ENCODE peak calls at places on chromosome 21, in five cellular contexts. N is tibial artery, Y is fibroblast of pulmonary artery, D is GM06990, S is RWPE1. W is an unnamed sample.

GRCh38 chr21:34690041-34690792 is 21.4 kb downstream of the CLIC6 start:
- DNase-seq in N (no peak), Y (no peak), D (no peak), S (no peak), W (no peak)

GRCh38 chr21:42306366-42307035 is 8.7 kb downstream of the TFF3 start:
- DNase-seq in N (no peak), Y (no peak), D (no peak), S (no peak), W (no peak)

GRCh38 chr21:42343556-42343955 is 7.2 kb downstream of the TFF2 start:
- DNase-seq in N (no peak), Y (no peak), D (no peak), S (no peak), W (no peak)

GRCh38 chr21:29382029-29382654 is 83.4 kb downstream of the BACH1 start:
- DNase-seq in N (no peak), Y (peak; percentile 39), D (no peak), S (peak; percentile 87), W (no peak)

GRCh38 chr21:16102113-16102512 is 372.3 kb downstream of the USP25 start:
- DNase-seq in N (no peak), Y (peak; percentile 49), D (no peak), S (no peak), W (no peak)

GRCh38 chr21:42097274-42097673 is 26.2 kb downstream of the UMODL1 start:
- DNase-seq in N (no peak), Y (no peak), D (no peak), S (no peak), W (no peak)

GRCh38 chr21:43341349-43342163 is 85.4 kb downstream of the SIK1 start:
- DNase-seq in N (no peak), Y (no peak), D (no peak), S (no peak), W (no peak)

GRCh38 chr21:42973309-42973990 is 912 bp upstream of the PKNOX1 start:
- DNase-seq in N (no peak), Y (no peak), D (no peak), S (no peak), W (no peak)

GRCh38 chr21:18622383-18622782 is 218.8 kb upstream of the TMPRSS15 start:
- DNase-seq in N (no peak), Y (no peak), D (no peak), S (no peak), W (no peak)

GRCh38 chr21:41659791-41660560 is 106.9 kb downstream of the RIPK4 start:
- DNase-seq in N (peak; percentile 78), Y (peak; percentile 42), D (no peak), S (no peak), W (no peak)

GRCh38 chr21:14863745-14864210 is 201.0 kb downstream of the NRIP1 start:
- DNase-seq in N (no peak), Y (peak; percentile 47), D (no peak), S (no peak), W (no peak)

GRCh38 chr21:31172328-31172727 is 134.1 kb upstream of the KRTAP19-8 start:
- DNase-seq in N (no peak), Y (no peak), D (no peak), S (no peak), W (no peak)

GRCh38 chr21:42062543-42063022 is 8.5 kb upstream of the UMODL1 start:
- DNase-seq in N (peak; percentile 59), Y (no peak), D (peak; percentile 92), S (no peak), W (peak; percentile 96)

GRCh38 chr21:16569679-16570078 is 839.9 kb downstream of the USP25 start:
- DNase-seq in N (no peak), Y (no peak), D (no peak), S (no peak), W (no peak)

GRCh38 chr21:42330380-42331336 is 15.4 kb upstream of the TFF3 start:
- DNase-seq in N (no peak), Y (no peak), D (no peak), S (no peak), W (peak; percentile 44)

GRCh38 chr21:15272171-15272570 is 207.4 kb upstream of the NRIP1 start:
- DNase-seq in N (no peak), Y (no peak), D (no peak), S (no peak), W (no peak)

GRCh38 chr21:46420241-46421190 is 38.2 kb upstream of the DIP2A start:
- DNase-seq in N (no peak), Y (no peak), D (no peak), S (no peak), W (no peak)
- TF ChIP-seq CTCF in N (no peak), Y (no peak), D (no peak), S (no peak), W (no peak)

DNA sequence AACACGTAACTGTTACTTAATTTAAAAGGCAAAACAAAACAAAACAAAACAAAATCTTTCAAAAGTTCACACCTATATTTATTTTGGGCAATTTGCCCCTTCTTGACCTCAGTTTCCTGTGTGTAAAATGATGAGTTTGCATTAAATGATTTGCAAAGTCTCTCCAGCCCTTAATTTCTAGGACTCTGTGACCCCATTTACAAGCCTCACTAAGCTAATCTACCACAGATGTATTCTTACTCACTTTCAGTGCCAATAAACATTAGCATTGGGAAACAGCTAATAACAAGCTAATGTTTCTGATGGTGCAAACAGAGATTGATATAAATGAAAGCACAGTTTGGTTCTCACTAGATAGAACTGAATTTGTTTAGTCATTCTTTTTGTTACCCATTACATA is 865.3 kb downstream of the LTN1 start:
- DNase-seq in N (no peak), Y (no peak), D (no peak), S (no peak), W (no peak)
- TF ChIP-seq CTCF in N (no peak), Y (no peak), D (no peak), S (no peak), W (no peak)

GRCh38 chr21:37460196-37460595 is 93.6 kb downstream of the DYRK1A start:
- DNase-seq in N (no peak), Y (no peak), D (no peak), S (no peak), W (no peak)
- TF ChIP-seq CTCF in N (no peak), Y (peak; percentile 17), D (peak; percentile 20), S (no peak), W (no peak)

GRCh38 chr21:45920824-45921600 is 60.6 kb upstream of the COL6A1 start:
- DNase-seq in N (no peak), Y (no peak), D (no peak), S (no peak), W (no peak)

GRCh38 chr21:45922648-45923047 is 58.9 kb upstream of the COL6A1 start:
- DNase-seq in N (no peak), Y (no peak), D (no peak), S (no peak), W (no peak)

GRCh38 chr21:45926281-45926680 is 55.3 kb upstream of the COL6A1 start:
- DNase-seq in N (no peak), Y (no peak), D (no peak), S (no peak), W (no peak)

GRCh38 chr21:45921917-45922316 is 59.7 kb upstream of the COL6A1 start:
- DNase-seq in N (no peak), Y (no peak), D (no peak), S (no peak), W (no peak)

GRCh38 chr21:45923146-45923545 is 58.4 kb upstream of the COL6A1 start:
- DNase-seq in N (peak; percentile 55), Y (peak; percentile 83), D (no peak), S (peak; percentile 41), W (no peak)
- TF ChIP-seq CTCF in N (peak; percentile 87), Y (peak; percentile 99), D (peak; percentile 40), S (peak; percentile 89), W (peak; percentile 31)

GRCh38 chr21:45421846-45422775 is 17.1 kb downstream of the COL18A1 start:
- DNase-seq in N (no peak), Y (no peak), D (no peak), S (no peak), W (no peak)

GRCh38 chr21:45424854-45425795 is 20.2 kb downstream of the COL18A1 start:
- DNase-seq in N (no peak), Y (no peak), D (no peak), S (no peak), W (no peak)

GRCh38 chr21:45421071-45421845 is 16.3 kb downstream of the COL18A1 start:
- DNase-seq in N (no peak), Y (no peak), D (no peak), S (peak; percentile 48), W (no peak)

GRCh38 chr21:45423201-45423955 is 18.4 kb downstream of the COL18A1 start:
- DNase-seq in N (no peak), Y (no peak), D (no peak), S (no peak), W (no peak)

GRCh38 chr21:45423968-45424853 is 19.2 kb downstream of the COL18A1 start:
- DNase-seq in N (no peak), Y (no peak), D (no peak), S (no peak), W (no peak)
- TF ChIP-seq CTCF in N (no peak), Y (no peak), D (no peak), S (no peak), W (no peak)

GRCh38 chr21:40466893-40467483 is 380.0 kb downstream of the DSCAM start:
- DNase-seq in N (no peak), Y (peak; percentile 1), D (no peak), S (no peak), W (no peak)
- TF ChIP-seq CTCF in N (peak; percentile 6), Y (no peak), D (no peak), S (peak; percentile 36), W (no peak)

GRCh38 chr21:21101911-21102310 is 103.7 kb downstream of the NCAM2 start:
- DNase-seq in N (no peak), Y (peak; percentile 52), D (no peak), S (peak; percentile 2), W (peak; percentile 1)
- TF ChIP-seq CTCF in N (no peak), Y (peak; percentile 19), D (no peak), S (no peak), W (no peak)

DNA sequence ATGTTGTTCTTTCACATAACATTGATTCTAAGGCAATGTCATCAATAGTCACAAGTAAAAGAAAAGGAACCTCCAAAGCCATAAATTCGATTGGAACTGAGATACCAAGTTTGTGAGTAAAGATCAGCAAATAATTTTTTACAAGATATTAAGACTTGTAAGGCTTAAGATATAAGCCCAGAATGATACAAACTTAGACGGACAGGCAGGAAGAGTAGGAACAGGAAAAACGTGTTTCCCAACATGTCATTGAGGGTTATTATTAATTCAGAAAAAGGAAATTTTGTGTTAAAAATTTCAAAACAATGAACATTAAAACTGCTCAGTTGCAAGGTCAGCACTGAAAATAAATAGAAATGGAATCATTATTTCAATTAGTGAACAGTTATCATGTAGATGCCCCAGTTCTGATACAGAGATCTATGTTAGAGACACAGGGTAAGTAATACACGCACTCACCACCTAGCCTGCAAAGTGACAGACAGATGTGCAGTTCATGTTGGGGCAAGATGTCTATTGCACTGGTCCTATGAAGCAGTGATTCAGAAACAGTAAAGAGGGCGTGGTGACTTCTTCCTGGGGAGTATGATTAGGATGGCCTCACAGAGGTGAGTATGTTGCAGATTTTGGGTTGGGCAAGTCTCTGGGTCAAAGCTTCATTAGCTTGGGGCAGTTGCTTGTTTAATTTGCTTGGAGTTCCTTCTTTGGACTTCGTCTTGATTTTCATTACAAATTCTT is 284.4 kb downstream of the SETD4 start:
- DNase-seq in N (no peak), Y (no peak), D (no peak), S (peak; percentile 76), W (no peak)
- TF ChIP-seq CTCF in N (no peak), Y (no peak), D (no peak), S (no peak), W (no peak)

GRCh38 chr21:33132054-33132453 is 62.1 kb downstream of the OLIG1 start:
- DNase-seq in N (no peak), Y (no peak), D (no peak), S (no peak), W (peak; percentile 11)
- TF ChIP-seq CTCF in N (no peak), Y (peak; percentile 13), D (peak; percentile 44), S (no peak), W (peak; percentile 27)

W was measured in GM12865.